ENCODE peak calls at places on chromosomes 5 and 9, in four cellular contexts. One of them, this sample, is unnamed.

GRCh38 chr5:135214897-135215616 is 181.0 kb upstream of the PITX1 start:
- DNase-seq in IMR-90: peak
- DNase-seq in trophoblast cell: peak
- DNase-seq in H1: no peak
- DNase-seq in this sample: peak

GRCh38 chr9:87148391-87149237 is 201.3 kb upstream of the GAS1 start:
- DNase-seq in IMR-90: peak
- DNase-seq in H1: peak
- DNase-seq in trophoblast cell: peak
- DNase-seq in this sample: peak

GRCh38 chr5:15384581-15384980 is 115.4 kb upstream of the FBXL7 start:
- DNase-seq in H1: no peak
- DNase-seq in trophoblast cell: no peak
- DNase-seq in IMR-90: no peak
- DNase-seq in this sample: no peak

GRCh38 chr9:80866121-80866520 is 823.2 kb downstream of the TLE1 start:
- DNase-seq in H1: no peak
- DNase-seq in trophoblast cell: no peak
- DNase-seq in IMR-90: no peak
- DNase-seq in this sample: peak

GRCh38 chr5:171535162-171535561 is 115.7 kb downstream of the FGF18 start:
- DNase-seq in trophoblast cell: no peak
- DNase-seq in IMR-90: no peak
- DNase-seq in H1: no peak
- DNase-seq in this sample: no peak

GRCh38 chr9:110650261-110650660 is 18.3 kb upstream of the MUSK start:
- DNase-seq in trophoblast cell: no peak
- DNase-seq in H1: no peak
- DNase-seq in IMR-90: peak
- DNase-seq in this sample: peak

GRCh38 chr5:10476878-10477277 is 35.2 kb downstream of the ROPN1L start:
- DNase-seq in H1: no peak
- DNase-seq in trophoblast cell: no peak
- DNase-seq in IMR-90: no peak
- DNase-seq in this sample: no peak

GRCh38 chr5:173733831-173734491 is 117.5 kb upstream of the BOD1 start:
- DNase-seq in H1: no peak
- DNase-seq in trophoblast cell: no peak
- DNase-seq in IMR-90: no peak
- DNase-seq in this sample: no peak

GRCh38 chr9:127987103-127987614 is 6.4 kb upstream of the EEIG1 start:
- DNase-seq in H1: no peak
- DNase-seq in IMR-90: no peak
- DNase-seq in trophoblast cell: no peak
- DNase-seq in this sample: no peak

GRCh38 chr5:159826351-159827222 is 89.7 kb upstream of the ADRA1B start:
- DNase-seq in H1: no peak
- DNase-seq in IMR-90: peak
- DNase-seq in trophoblast cell: peak
- DNase-seq in this sample: peak

GRCh38 chr9:4430492-4431261 is 59.6 kb upstream of the SLC1A1 start:
- DNase-seq in trophoblast cell: peak
- DNase-seq in H1: no peak
- DNase-seq in IMR-90: no peak
- DNase-seq in this sample: peak

GRCh38 chr9:111356567-111357244 is 26.7 kb upstream of the OR2K2 start:
- DNase-seq in trophoblast cell: peak
- DNase-seq in H1: no peak
- DNase-seq in IMR-90: peak
- DNase-seq in this sample: peak

GRCh38 chr9:92422611-92423010 is 1.7 kb downstream of the OMD start:
- DNase-seq in trophoblast cell: no peak
- DNase-seq in IMR-90: no peak
- DNase-seq in H1: no peak
- DNase-seq in this sample: no peak

GRCh38 chr9:109520475-109521132 is 22.5 kb upstream of the PTPN3 start:
- DNase-seq in H1: peak
- DNase-seq in trophoblast cell: peak
- DNase-seq in IMR-90: peak
- DNase-seq in this sample: peak

GRCh38 chr5:133921899-133922468 is 46.4 kb downstream of the C5orf15 start:
- DNase-seq in IMR-90: no peak
- DNase-seq in trophoblast cell: no peak
- DNase-seq in H1: no peak
- DNase-seq in this sample: no peak

GRCh38 chr5:181111010-181111409 is 20.0 kb downstream of the OR2V1 start:
- DNase-seq in trophoblast cell: no peak
- DNase-seq in H1: no peak
- DNase-seq in IMR-90: no peak
- DNase-seq in this sample: no peak

GRCh38 chr5:13480834-13481233 is 463.7 kb downstream of the DNAH5 start:
- DNase-seq in trophoblast cell: no peak
- DNase-seq in H1: no peak
- DNase-seq in IMR-90: no peak
- DNase-seq in this sample: no peak

GRCh38 chr9:17531642-17532254 is 47.1 kb upstream of the SH3GL2 start:
- DNase-seq in H1: no peak
- DNase-seq in IMR-90: peak
- DNase-seq in trophoblast cell: peak
- DNase-seq in this sample: peak

GRCh38 chr5:68047035-68047434 is 168.5 kb upstream of the PIK3R1 start:
- DNase-seq in IMR-90: peak
- DNase-seq in H1: no peak
- DNase-seq in trophoblast cell: peak
- DNase-seq in this sample: peak

GRCh38 chr9:108022246-108022935 is 532.8 kb upstream of the KLF4 start:
- DNase-seq in trophoblast cell: no peak
- DNase-seq in IMR-90: no peak
- DNase-seq in H1: no peak
- DNase-seq in this sample: no peak

GRCh38 chr5:173274771-173275170 is 39.8 kb upstream of the NKX2-5 start:
- DNase-seq in trophoblast cell: no peak
- DNase-seq in H1: no peak
- DNase-seq in IMR-90: no peak
- DNase-seq in this sample: no peak

GRCh38 chr9:4887556-4887955 is 94.8 kb downstream of the RCL1 start:
- DNase-seq in H1: no peak
- DNase-seq in trophoblast cell: no peak
- DNase-seq in IMR-90: peak
- DNase-seq in this sample: no peak

GRCh38 chr5:122756263-122756911 is 18.5 kb upstream of the SNX2 start:
- DNase-seq in trophoblast cell: no peak
- DNase-seq in H1: no peak
- DNase-seq in IMR-90: peak
- DNase-seq in this sample: peak

GRCh38 chr9:77753183-77753582 is 105.1 kb upstream of the GNA14 start:
- DNase-seq in H1: no peak
- DNase-seq in IMR-90: no peak
- DNase-seq in trophoblast cell: no peak
- DNase-seq in this sample: no peak

GRCh38 chr9:131429121-131430012 is 35.5 kb downstream of the PRRC2B start:
- DNase-seq in H1: no peak
- DNase-seq in IMR-90: peak
- DNase-seq in trophoblast cell: no peak
- DNase-seq in this sample: peak

GRCh38 chr5:146877783-146878470 is 630 bp downstream of the PPP2R2B start:
- DNase-seq in trophoblast cell: peak
- DNase-seq in H1: no peak
- DNase-seq in IMR-90: no peak
- DNase-seq in this sample: peak

GRCh38 chr9:9790216-9790872 is 822.5 kb downstream of the PTPRD start:
- DNase-seq in IMR-90: no peak
- DNase-seq in trophoblast cell: peak
- DNase-seq in H1: no peak
- DNase-seq in this sample: peak

GRCh38 chr5:102617857-102618187 is 119.0 kb upstream of the SLCO6A1 start:
- DNase-seq in trophoblast cell: no peak
- DNase-seq in IMR-90: no peak
- DNase-seq in H1: no peak
- DNase-seq in this sample: peak

GRCh38 chr5:154754460-154755360 is 467 bp upstream of the LARP1 start:
- DNase-seq in trophoblast cell: peak
- DNase-seq in H1: peak
- DNase-seq in IMR-90: peak
- DNase-seq in this sample: peak
- H4K91ac ChIP-seq in trophoblast cell: peak
- H4K91ac ChIP-seq in H1: peak
- H4K91ac ChIP-seq in IMR-90: peak
- H4K91ac ChIP-seq in this sample: peak

GRCh38 chr9:136522354-136523237 is 23.3 kb downstream of the NOTCH1 start:
- DNase-seq in H1: no peak
- DNase-seq in IMR-90: no peak
- DNase-seq in trophoblast cell: peak
- DNase-seq in this sample: no peak
- H4K91ac ChIP-seq in H1: no peak
- H4K91ac ChIP-seq in IMR-90: no peak
- H4K91ac ChIP-seq in trophoblast cell: no peak
- H4K91ac ChIP-seq in this sample: no peak

DNA sequence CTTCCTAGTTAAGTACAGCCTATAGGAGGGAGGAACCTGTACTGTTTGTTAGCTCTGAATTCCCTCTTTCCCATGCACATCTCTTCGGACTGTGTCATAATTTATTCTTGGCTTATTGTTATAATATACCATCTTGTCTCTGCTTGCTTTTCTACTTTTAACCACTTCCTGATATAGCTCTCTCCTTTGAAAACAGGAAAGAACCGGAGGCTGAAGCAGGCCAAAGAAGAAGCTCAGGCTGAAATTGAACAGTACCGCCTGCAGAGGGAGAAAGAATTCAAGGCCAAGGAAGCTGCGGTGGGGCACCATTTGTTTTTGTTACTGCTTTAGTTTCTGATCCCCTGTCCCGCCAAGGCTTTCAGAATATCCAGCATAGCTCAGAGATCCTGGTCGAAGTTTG is 4.8 kb downstream of the ATP6V1G1 start:
- DNase-seq in trophoblast cell: no peak
- DNase-seq in H1: no peak
- DNase-seq in IMR-90: peak
- DNase-seq in this sample: peak
- H4K91ac ChIP-seq in trophoblast cell: no peak
- H4K91ac ChIP-seq in H1: no peak
- H4K91ac ChIP-seq in IMR-90: no peak
- H4K91ac ChIP-seq in this sample: no peak

DNA sequence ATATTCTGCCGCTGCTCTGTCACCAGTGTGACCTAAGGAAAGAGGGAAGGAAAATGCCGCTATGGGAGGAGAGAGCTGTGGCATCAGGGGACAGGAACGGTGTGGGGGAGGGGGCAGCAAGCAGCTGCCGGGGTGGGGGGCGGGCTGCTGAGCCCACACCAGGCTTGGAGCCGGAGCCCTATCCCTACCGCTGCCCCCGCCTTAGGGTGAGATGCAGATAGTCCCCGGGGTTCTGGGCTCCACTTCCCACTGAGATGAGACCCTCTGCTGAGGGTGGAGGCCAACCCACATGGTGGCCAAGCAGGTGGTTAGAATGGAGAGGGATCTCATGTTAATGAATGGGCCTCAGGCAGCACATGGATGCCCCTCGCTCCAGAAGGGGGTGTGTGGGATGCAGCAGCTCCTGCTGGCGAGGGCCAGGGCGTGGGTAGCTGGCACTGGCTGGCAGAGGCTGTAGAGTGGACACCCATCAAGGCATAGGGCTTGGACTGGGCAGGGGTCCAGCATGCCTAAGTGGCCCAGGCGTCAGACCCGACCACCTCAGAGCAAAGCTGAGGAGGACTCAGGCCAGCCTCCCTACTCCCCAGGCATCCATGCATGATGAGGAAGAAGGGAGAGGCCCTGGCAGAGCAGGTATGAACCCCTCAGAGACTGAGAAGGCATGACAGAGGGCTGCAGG is 131.5 kb downstream of the ZNF354C start:
- DNase-seq in IMR-90: no peak
- DNase-seq in H1: no peak
- DNase-seq in trophoblast cell: no peak
- DNase-seq in this sample: no peak
- H4K91ac ChIP-seq in IMR-90: no peak
- H4K91ac ChIP-seq in H1: no peak
- H4K91ac ChIP-seq in trophoblast cell: no peak
- H4K91ac ChIP-seq in this sample: no peak

GRCh38 chr9:79403495-79403894 is 168.3 kb upstream of the TLE4 start:
- DNase-seq in IMR-90: no peak
- DNase-seq in H1: no peak
- DNase-seq in trophoblast cell: no peak
- DNase-seq in this sample: no peak
- H4K91ac ChIP-seq in IMR-90: no peak
- H4K91ac ChIP-seq in H1: no peak
- H4K91ac ChIP-seq in trophoblast cell: no peak
- H4K91ac ChIP-seq in this sample: no peak

GRCh38 chr9:98218562-98219363 is 26.3 kb upstream of the CORO2A start:
- DNase-seq in H1: peak
- DNase-seq in trophoblast cell: peak
- DNase-seq in IMR-90: peak
- DNase-seq in this sample: no peak

GRCh38 chr9:98222885-98223640 is 30.6 kb upstream of the CORO2A start:
- DNase-seq in trophoblast cell: no peak
- DNase-seq in IMR-90: peak
- DNase-seq in H1: no peak
- DNase-seq in this sample: peak

GRCh38 chr9:98219794-98220370 is 27.4 kb upstream of the CORO2A start:
- DNase-seq in trophoblast cell: no peak
- DNase-seq in IMR-90: no peak
- DNase-seq in H1: no peak
- DNase-seq in this sample: no peak

GRCh38 chr9:98219364-98219716 is 26.9 kb upstream of the CORO2A start:
- DNase-seq in IMR-90: no peak
- DNase-seq in trophoblast cell: no peak
- DNase-seq in H1: no peak
- DNase-seq in this sample: no peak

DNA sequence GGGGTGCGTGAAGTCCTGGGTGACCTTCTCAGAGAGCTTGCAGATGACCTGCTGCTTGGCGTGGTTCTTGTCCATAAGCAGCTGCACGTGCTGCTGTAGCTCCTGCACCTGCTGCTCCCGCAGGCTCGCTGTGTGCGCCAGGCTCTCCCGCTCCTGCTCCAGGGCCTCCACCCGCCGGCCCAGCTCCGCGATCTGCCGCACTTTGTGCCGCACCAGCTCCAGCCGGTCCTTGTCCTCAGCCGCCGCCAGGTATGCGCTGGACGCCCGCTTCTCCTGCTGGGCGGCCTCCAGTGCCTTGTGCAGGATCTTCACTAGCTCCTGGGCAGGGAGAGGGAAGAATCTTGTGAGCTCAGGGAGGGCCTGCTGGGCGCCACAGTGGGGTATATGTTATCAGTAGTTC is 28.5 kb upstream of the CORO2A start:
- DNase-seq in IMR-90: no peak
- DNase-seq in H1: no peak
- DNase-seq in trophoblast cell: no peak
- DNase-seq in this sample: no peak
- H4K91ac ChIP-seq in IMR-90: peak
- H4K91ac ChIP-seq in H1: peak
- H4K91ac ChIP-seq in trophoblast cell: no peak
- H4K91ac ChIP-seq in this sample: peak